ENCODE peak calls at places on chromosomes 2 and 18, in four cellular contexts. M, D, J and R are unnamed samples.

GRCh38 chr2:67260348-67261277 is 136.5 kb upstream of the ETAA1 start:
- DNase-seq in M (no peak), D (no peak), J (no peak), R (no peak)

GRCh38 chr2:2787301-2787907 is 456.3 kb upstream of the MYT1L start:
- DNase-seq in J (no peak), D (no peak), M (no peak), R (no peak)

GRCh38 chr2:239316562-239317465 is 84.0 kb downstream of the HDAC4 start:
- DNase-seq in D (peak; percentile 79), M (no peak), J (no peak), R (no peak)

GRCh38 chr2:217790681-217791392 is 212.0 kb downstream of the TNS1 start:
- DNase-seq in J (no peak), D (no peak), M (no peak), R (no peak)

GRCh38 chr2:24855703-24856102 is 62.5 kb downstream of the CENPO start:
- DNase-seq in D (no peak), M (no peak), J (no peak), R (no peak)

GRCh38 chr2:77458216-77458615 is 64.0 kb downstream of the LRRTM4 start:
- DNase-seq in D (no peak), J (no peak), M (no peak), R (no peak)

GRCh38 chr2:229553091-229553490 is 161.3 kb downstream of the DNER start:
- DNase-seq in D (no peak), M (no peak), J (no peak), R (no peak)

GRCh38 chr2:209495855-209496585 is 72.2 kb downstream of the MAP2 start:
- DNase-seq in J (no peak), M (peak; percentile 86), D (no peak), R (peak; percentile 68)

GRCh38 chr2:8120979-8121825 is 560.7 kb upstream of the ID2 start:
- DNase-seq in D (no peak), M (peak; percentile 62), J (no peak), R (no peak)

GRCh38 chr2:3628800-3629199 is 29.2 kb upstream of the ALLC start:
- DNase-seq in J (no peak), D (no peak), M (peak; percentile 54), R (peak; percentile 45)

GRCh38 chr2:146321175-146321574 is 1523.7 kb upstream of the ACVR2A start:
- DNase-seq in J (no peak), M (no peak), D (no peak), R (no peak)

GRCh38 chr2:36392854-36393253 is 37.3 kb downstream of the CRIM1 start:
- DNase-seq in D (no peak), J (no peak), M (no peak), R (no peak)

GRCh38 chr18:22503803-22504202 is 86.1 kb upstream of the CTAGE1 start:
- DNase-seq in D (no peak), J (no peak), M (no peak), R (no peak)

GRCh38 chr2:71934595-71935263 is 212.9 kb downstream of the CYP26B1 start:
- DNase-seq in M (no peak), D (peak; percentile 8), J (no peak), R (peak; percentile 2)

GRCh38 chr2:102005989-102006885 is 14.5 kb downstream of the IL1R2 start:
- DNase-seq in J (no peak), M (peak; percentile 73), D (peak; percentile 67), R (peak; percentile 59)

GRCh38 chr2:31151501-31151900 is 13.3 kb upstream of the GALNT14 start:
- DNase-seq in J (no peak), D (no peak), M (no peak), R (no peak)

GRCh38 chr2:119517433-119517832 is 6.8 kb downstream of the SCTR start:
- DNase-seq in M (peak; percentile 54), J (no peak), D (peak; percentile 75), R (peak; percentile 76)

GRCh38 chr2:215454519-215454918 is 18.7 kb upstream of the FN1 start:
- DNase-seq in D (peak; percentile 44), M (peak; percentile 52), J (no peak), R (peak; percentile 48)

GRCh38 chr2:216551234-216551633 is 52.6 kb downstream of the RPL37A start:
- DNase-seq in M (peak; percentile 41), J (no peak), D (no peak), R (no peak)

GRCh38 chr18:79405781-79406575 is 10.2 kb downstream of the NFATC1 start:
- DNase-seq in D (no peak), M (no peak), J (peak; percentile 45), R (no peak)

GRCh38 chr2:165016772-165017411 is 61.6 kb upstream of the SLC38A11 start:
- DNase-seq in J (no peak), D (no peak), M (peak; percentile 48), R (peak; percentile 59)

DNA sequence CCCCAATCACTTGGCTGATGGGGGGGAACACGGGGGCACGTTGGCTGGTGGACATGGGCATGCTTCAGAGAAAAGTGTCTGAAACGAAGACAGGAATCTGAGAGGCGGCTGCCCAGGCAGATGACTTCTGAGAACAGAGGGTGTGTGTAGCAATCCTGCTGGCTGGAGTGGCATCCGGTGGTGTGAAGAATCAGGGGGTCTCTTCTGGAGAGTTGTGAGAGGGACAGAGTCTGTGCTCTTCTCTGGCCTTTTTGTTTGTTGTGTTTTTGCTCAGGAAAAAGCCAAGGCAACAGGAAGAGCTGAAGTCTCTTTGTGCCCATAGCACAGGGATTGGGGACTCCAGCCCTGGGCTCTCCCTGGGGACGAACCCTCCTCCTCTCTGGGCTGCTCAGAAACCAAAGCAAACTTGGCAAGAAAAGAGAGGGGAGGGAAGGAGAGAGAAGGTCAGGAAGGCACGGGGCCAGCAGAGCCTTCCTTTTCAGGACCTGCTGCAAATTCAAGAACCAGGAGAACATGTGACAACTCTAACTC is 97.0 kb upstream of the SMAD2 start:
- DNase-seq in M (no peak), J (no peak), D (no peak), R (no peak)
- TF ChIP-seq FOXM1 in M (no peak), J (no peak), D (no peak), R (no peak)

GRCh38 chr2:7014201-7014640 is 97.0 kb downstream of the RNF144A start:
- DNase-seq in M (peak; percentile 21), D (peak; percentile 28), J (no peak), R (peak; percentile 47)
- TF ChIP-seq BHLHE40 in M (no peak), D (peak; percentile 14), J (peak; percentile 14), R (no peak)

DNA sequence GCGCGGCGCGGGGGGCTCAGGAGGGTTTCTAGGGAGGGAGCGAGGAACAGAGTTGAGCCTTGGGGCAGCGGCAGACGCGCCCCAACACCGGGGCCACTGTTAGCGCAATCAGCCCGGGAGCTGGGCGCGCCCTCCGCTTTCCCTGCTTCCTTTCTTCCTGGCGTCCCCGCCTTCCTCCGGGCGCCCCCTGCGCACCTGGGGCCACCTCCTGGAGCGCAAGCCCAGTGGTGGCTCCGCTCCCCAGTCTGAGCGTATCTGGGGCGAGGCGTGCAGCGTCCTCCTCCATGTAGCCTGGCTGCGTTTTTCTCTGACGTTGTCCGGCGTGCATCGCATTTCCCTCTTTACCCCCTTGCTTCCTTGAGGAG is 5.2 kb downstream of the PROC start:
- DNase-seq in M (no peak), J (no peak), D (no peak), R (no peak)
- TF ChIP-seq FOXM1 in M (no peak), J (no peak), D (no peak), R (no peak)

GRCh38 chr18:77065221-77065981 is 67.2 kb downstream of the MBP start:
- DNase-seq in J (peak; percentile 87), D (no peak), M (no peak), R (no peak)
- TF ChIP-seq BHLHE40 in J (peak; percentile 8), D (no peak), M (no peak), R (no peak)